ENCODE peak calls at places on chromosomes 16 and 17, in four cellular contexts. One of them, this sample, is unnamed.

GRCh38 chr17:16352838-16353701 is at the start of gene CENPV:
- DNase-seq in GM03348: peak
- DNase-seq in colonic mucosa: peak
- DNase-seq in EH: peak
- DNase-seq in this sample: peak

GRCh38 chr17:40910441-40910841 is 25.4 kb upstream of the KRT20 start:
- DNase-seq in EH: peak
- DNase-seq in GM03348: peak
- DNase-seq in colonic mucosa: no peak
- DNase-seq in this sample: no peak

GRCh38 chr17:69555056-69555455 is 140.6 kb downstream of the MAP2K6 start:
- DNase-seq in colonic mucosa: no peak
- DNase-seq in GM03348: no peak
- DNase-seq in EH: no peak
- DNase-seq in this sample: no peak

GRCh38 chr16:87436225-87437172 is 44.4 kb downstream of the MAP1LC3B start:
- DNase-seq in colonic mucosa: no peak
- DNase-seq in EH: peak
- DNase-seq in GM03348: peak
- DNase-seq in this sample: no peak

GRCh38 chr17:32123782-32124181 is 18.5 kb upstream of the RHOT1 start:
- DNase-seq in colonic mucosa: no peak
- DNase-seq in GM03348: no peak
- DNase-seq in EH: peak
- DNase-seq in this sample: no peak

GRCh38 chr17:49995055-49995738 is at the start of gene DLX3:
- DNase-seq in EH: peak
- DNase-seq in colonic mucosa: peak
- DNase-seq in GM03348: peak
- DNase-seq in this sample: peak

GRCh38 chr16:72986011-72986410 is 61.9 kb downstream of the ZFHX3 start:
- DNase-seq in GM03348: peak
- DNase-seq in colonic mucosa: no peak
- DNase-seq in EH: peak
- DNase-seq in this sample: no peak

GRCh38 chr16:80347900-80348299 is 192.9 kb upstream of the DYNLRB2 start:
- DNase-seq in EH: peak
- DNase-seq in colonic mucosa: no peak
- DNase-seq in GM03348: peak
- DNase-seq in this sample: no peak

GRCh38 chr17:63250830-63251229 is 195.3 kb downstream of the CYB561 start:
- DNase-seq in EH: peak
- DNase-seq in colonic mucosa: no peak
- DNase-seq in GM03348: peak
- DNase-seq in this sample: no peak

GRCh38 chr16:28090646-28091377 is 27.3 kb upstream of the GSG1L start:
- DNase-seq in colonic mucosa: no peak
- DNase-seq in EH: peak
- DNase-seq in GM03348: peak
- DNase-seq in this sample: no peak

GRCh38 chr17:79621151-79621940 is 10.5 kb upstream of the RBFOX3 start:
- DNase-seq in EH: no peak
- DNase-seq in colonic mucosa: no peak
- DNase-seq in GM03348: no peak
- DNase-seq in this sample: no peak

GRCh38 chr16:49930841-49931240 is 74.9 kb upstream of the ZNF423 start:
- DNase-seq in colonic mucosa: no peak
- DNase-seq in EH: no peak
- DNase-seq in GM03348: no peak
- DNase-seq in this sample: no peak

GRCh38 chr17:31266042-31266441 is 31.0 kb downstream of the OMG start:
- DNase-seq in EH: no peak
- DNase-seq in colonic mucosa: no peak
- DNase-seq in GM03348: no peak
- DNase-seq in this sample: no peak

GRCh38 chr17:50394711-50395110 is 2.6 kb downstream of the LRRC59 start:
- DNase-seq in EH: peak
- DNase-seq in colonic mucosa: no peak
- DNase-seq in GM03348: peak
- DNase-seq in this sample: no peak

GRCh38 chr17:42023524-42024349 is 3.8 kb downstream of the NKIRAS2 start:
- DNase-seq in colonic mucosa: peak
- DNase-seq in GM03348: no peak
- DNase-seq in EH: no peak
- DNase-seq in this sample: no peak

GRCh38 chr16:85781685-85782370 is 17.5 kb downstream of the EMC8 start:
- DNase-seq in GM03348: peak
- DNase-seq in EH: peak
- DNase-seq in colonic mucosa: peak
- DNase-seq in this sample: peak

GRCh38 chr16:15907863-15908478 is 19.6 kb upstream of the CEP20 start:
- DNase-seq in GM03348: peak
- DNase-seq in EH: peak
- DNase-seq in colonic mucosa: peak
- DNase-seq in this sample: peak

GRCh38 chr16:67087803-67088202 is 21.9 kb upstream of the PHAF1 start:
- DNase-seq in GM03348: no peak
- DNase-seq in colonic mucosa: no peak
- DNase-seq in EH: no peak
- DNase-seq in this sample: no peak

GRCh38 chr17:71163121-71163812 is 957.6 kb upstream of the SOX9 start:
- DNase-seq in GM03348: no peak
- DNase-seq in EH: no peak
- DNase-seq in colonic mucosa: peak
- DNase-seq in this sample: no peak

GRCh38 chr17:47649972-47650524 is 329 bp downstream of the KPNB1 start:
- DNase-seq in EH: no peak
- DNase-seq in GM03348: no peak
- DNase-seq in colonic mucosa: no peak
- DNase-seq in this sample: no peak

GRCh38 chr17:75506888-75507287 is 8.4 kb downstream of the CASKIN2 start:
- DNase-seq in EH: no peak
- DNase-seq in GM03348: no peak
- DNase-seq in colonic mucosa: no peak
- DNase-seq in this sample: no peak

GRCh38 chr16:71882505-71883192 is 1.3 kb downstream of the ZNF821 start:
- DNase-seq in GM03348: peak
- DNase-seq in colonic mucosa: peak
- DNase-seq in EH: peak
- DNase-seq in this sample: peak

GRCh38 chr17:51097708-51098446 is 22.8 kb downstream of the SPAG9 start:
- DNase-seq in EH: no peak
- DNase-seq in colonic mucosa: peak
- DNase-seq in GM03348: no peak
- DNase-seq in this sample: no peak

GRCh38 chr17:81566461-81567126 is 14.4 kb upstream of the FAAP100 start:
- DNase-seq in EH: peak
- DNase-seq in colonic mucosa: peak
- DNase-seq in GM03348: peak
- DNase-seq in this sample: peak

This sample was measured in cerebellar cortex.